ENCODE peak calls at places on chromosomes 11 and 22, in nine cellular contexts. I, D, C, B, O, V, E, F and T are unnamed samples.

GRCh38 chr11:81700061-81700460 is 1033.6 kb downstream of the FAM181B start:
- DNase-seq in I (no peak), E (no peak), O (no peak), C (no peak), D (no peak), B (peak), V (peak), F (no peak), T (no peak)

GRCh38 chr11:8642226-8642625 is 40.2 kb downstream of the TRIM66 start:
- DNase-seq in I (no peak), O (no peak), F (no peak), V (no peak), D (no peak), E (no peak), C (no peak), B (no peak), T (no peak)

GRCh38 chr11:84316866-84317560 is 1030.8 kb upstream of the CCDC90B start:
- DNase-seq in D (no peak), B (peak), F (no peak), I (no peak), V (no peak), O (no peak), E (no peak), C (no peak), T (peak)

GRCh38 chr11:28938091-28938490 is 829.9 kb downstream of the METTL15 start:
- DNase-seq in B (no peak), O (no peak), F (no peak), D (no peak), C (no peak), I (no peak), E (no peak), V (no peak), T (no peak)

GRCh38 chr11:66858939-66859685 is 2.2 kb downstream of the LRFN4 start:
- DNase-seq in O (no peak), V (no peak), E (no peak), C (peak), I (no peak), F (no peak), D (no peak), B (no peak), T (no peak)

GRCh38 chr11:8011981-8012444 is 24.9 kb downstream of the EIF3F start:
- DNase-seq in D (peak), I (no peak), V (peak), B (peak), O (no peak), F (peak), E (peak), C (no peak), T (peak)

GRCh38 chr22:42773161-42773560 is 52.5 kb upstream of the A4GALT start:
- DNase-seq in E (no peak), F (no peak), V (no peak), B (no peak), O (no peak), C (peak), I (no peak), D (no peak), T (no peak)

GRCh38 chr11:112784323-112785073 is 176.7 kb upstream of the NCAM1 start:
- DNase-seq in D (no peak), C (no peak), E (peak), F (no peak), O (no peak), V (no peak), I (no peak), B (peak), T (peak)

GRCh38 chr11:134132808-134133207 is 63.9 kb downstream of the JAM3 start:
- DNase-seq in V (no peak), E (no peak), I (no peak), O (no peak), B (no peak), F (no peak), D (no peak), C (no peak), T (no peak)